ENCODE peak calls at places on chromosomes 7 and 10, in six cellular contexts. F is Daoy; O is activated T-cell treated with anti-CD3 and anti-CD28 coated beads, Interleukin-2, amount 50 U/mL, for 72 hours; Y is PC-3; C is AG20443; I is activated T-helper 1 cell treated with Interleukin-2 at 50 U/mL for 16 hours. N is an unnamed sample.

GRCh38 chr10:3071405-3072198 is 4.3 kb downstream of the PFKP start:
- DNase-seq in F (peak), O (peak), Y (peak), C (peak), I (no peak), N (peak)

GRCh38 chr7:116273283-116273917 is 63.1 kb downstream of the TES start:
- DNase-seq in F (no peak), O (no peak), Y (peak), C (no peak), I (no peak), N (no peak)

GRCh38 chr7:40700653-40701475 is 566.1 kb downstream of the SUGCT start:
- DNase-seq in F (peak), O (peak), Y (no peak), C (peak), I (no peak), N (no peak)

GRCh38 chr10:7111574-7111973 is 299.3 kb downstream of the SFMBT2 start:
- DNase-seq in F (no peak), O (no peak), Y (peak), C (no peak), I (no peak), N (peak)

GRCh38 chr7:122040147-122040546 is 103.9 kb downstream of the AASS start:
- DNase-seq in F (no peak), O (no peak), Y (peak), C (no peak), I (no peak), N (peak)

GRCh38 chr7:42939457-42940240 is 7.5 kb downstream of the MRPL32 start:
- DNase-seq in F (no peak), O (no peak), Y (no peak), C (no peak), I (no peak), N (no peak)

GRCh38 chr10:52703898-52704297 is 68.7 kb downstream of the MBL2 start:
- DNase-seq in F (no peak), O (no peak), Y (peak), C (no peak), I (no peak), N (no peak)

GRCh38 chr7:27196287-27196739 is 3.6 kb downstream of the HOXA13 start:
- DNase-seq in F (peak), O (peak), Y (peak), C (no peak), I (peak), N (peak)

GRCh38 chr10:5800782-5801181 is 12.5 kb downstream of the GDI2 start:
- DNase-seq in F (no peak), O (no peak), Y (no peak), C (no peak), I (no peak), N (no peak)

GRCh38 chr7:114653391-114654088 is 238.9 kb downstream of the FOXP2 start:
- DNase-seq in F (no peak), O (no peak), Y (peak), C (no peak), I (no peak), N (no peak)

GRCh38 chr10:36367362-36367761 is 725.3 kb upstream of the FZD8 start:
- DNase-seq in F (no peak), O (no peak), Y (peak), C (no peak), I (no peak), N (no peak)

N was measured in trophoblast cell.